ENCODE peak calls at places on chromosomes 2 and 18, in eight cellular contexts. F is thyroid gland, A is cardiac muscle cell, N is EH, E is PC-9, D is GM23248, W is DMS153, M is LHCN-M2. X is an unnamed sample.

GRCh38 chr2:181790716-181791649 is 100.5 kb upstream of the ITPRID2 start:
- DNase-seq in A (peak), W (no peak), M (peak), D (peak), F (no peak), N (peak), E (peak), X (peak)

GRCh38 chr18:40413160-40413559 is 1541.9 kb upstream of the PIK3C3 start:
- DNase-seq in A (peak), F (peak), W (peak), D (peak), M (no peak), E (no peak), N (peak), X (no peak)

GRCh38 chr18:24395049-24395780 is 2.4 kb downstream of the OSBPL1A start:
- DNase-seq in W (no peak), D (peak), F (no peak), A (no peak), M (peak), E (no peak), N (peak), X (no peak)

GRCh38 chr2:152263902-152264301 is 71.1 kb upstream of the FMNL2 start:
- DNase-seq in A (no peak), M (no peak), W (no peak), N (no peak), E (no peak), D (no peak), F (no peak), X (no peak)

GRCh38 chr2:28470759-28471158 is 25.1 kb upstream of the PLB1 start:
- DNase-seq in F (no peak), N (no peak), W (no peak), A (no peak), D (no peak), M (no peak), E (no peak), X (no peak)

GRCh38 chr18:58337688-58338087 is 291.2 kb downstream of the ALPK2 start:
- DNase-seq in N (peak), E (no peak), F (no peak), A (peak), M (no peak), W (no peak), D (no peak), X (no peak)

GRCh38 chr2:181892795-181893435 is 1.4 kb downstream of the ITPRID2 start:
- DNase-seq in E (no peak), M (peak), W (no peak), N (peak), A (peak), F (no peak), D (peak), X (no peak)

GRCh38 chr2:516131-516530 is 161.1 kb downstream of the TMEM18 start:
- DNase-seq in A (no peak), W (no peak), M (no peak), D (no peak), F (no peak), E (no peak), N (no peak), X (no peak)

GRCh38 chr2:159147687-159148086 is 138.8 kb downstream of the WDSUB1 start:
- DNase-seq in A (no peak), M (no peak), W (no peak), D (no peak), N (no peak), F (no peak), E (no peak), X (no peak)

GRCh38 chr18:79680100-79680879 is 687 bp downstream of the CTDP1 start:
- DNase-seq in W (no peak), D (peak), E (peak), A (peak), N (peak), F (peak), M (peak), X (no peak)

GRCh38 chr2:238513346-238513745 is 86.6 kb downstream of the ASB1 start:
- DNase-seq in F (peak), W (no peak), A (peak), M (peak), E (peak), D (peak), N (peak), X (peak)

GRCh38 chr2:29663266-29663665 is 258.1 kb downstream of the ALK start:
- DNase-seq in W (no peak), M (peak), D (peak), E (no peak), N (peak), A (peak), F (no peak), X (no peak)

GRCh38 chr18:34707670-34708069 is 2.4 kb upstream of the DTNA start:
- DNase-seq in N (peak), W (peak), E (peak), F (peak), A (peak), M (peak), D (peak), X (no peak)

GRCh38 chr2:38744399-38744780 is 6.8 kb downstream of the SRSF7 start:
- DNase-seq in N (no peak), W (no peak), A (no peak), D (no peak), E (no peak), F (no peak), M (no peak), X (no peak)

GRCh38 chr2:154608438-154608837 is 90.1 kb upstream of the KCNJ3 start:
- DNase-seq in N (no peak), D (no peak), W (no peak), F (no peak), E (no peak), A (no peak), M (no peak), X (no peak)

GRCh38 chr2:216765810-216766259 is 70.5 kb upstream of the IGFBP5 start:
- DNase-seq in A (no peak), F (peak), E (peak), M (no peak), N (no peak), D (no peak), W (peak), X (no peak)

GRCh38 chr2:67650292-67651133 is 253.4 kb downstream of the ETAA1 start:
- DNase-seq in E (peak), N (peak), A (peak), F (peak), W (no peak), M (peak), D (peak), X (peak)

GRCh38 chr2:113892004-113892740 is 2.3 kb downstream of the ACTR3 start:
- DNase-seq in A (no peak), F (no peak), D (no peak), E (no peak), W (no peak), M (no peak), N (no peak), X (no peak)

GRCh38 chr18:36933552-36933951 is 104.6 kb downstream of the KIAA1328 start:
- DNase-seq in D (no peak), N (no peak), M (no peak), E (no peak), F (no peak), A (no peak), W (no peak), X (no peak)

GRCh38 chr2:8352300-8352699 is 329.6 kb upstream of the ID2 start:
- DNase-seq in M (no peak), D (peak), N (no peak), F (no peak), E (no peak), A (peak), W (no peak), X (no peak)

GRCh38 chr18:41745166-41746049 is 209.6 kb upstream of the PIK3C3 start:
- DNase-seq in A (peak), W (peak), D (peak), N (peak), E (peak), M (peak), F (peak), X (peak)

GRCh38 chr2:232137748-232138147 is 176.2 kb downstream of the DIS3L2 start:
- DNase-seq in N (no peak), M (no peak), D (no peak), A (peak), W (peak), E (no peak), F (no peak), X (no peak)

GRCh38 chr18:34864836-34865497 is 154.9 kb downstream of the DTNA start:
- DNase-seq in A (no peak), E (no peak), D (no peak), N (no peak), W (no peak), F (no peak), M (no peak), X (no peak)

GRCh38 chr18:63079114-63079513 is 240.5 kb downstream of the BCL2 start:
- DNase-seq in E (no peak), D (no peak), A (no peak), N (no peak), W (no peak), F (no peak), M (no peak), X (peak)

GRCh38 chr2:58798787-58799186 is 557.7 kb upstream of the FANCL start:
- DNase-seq in W (no peak), F (no peak), A (no peak), E (no peak), D (no peak), N (no peak), M (no peak), X (no peak)

GRCh38 chr2:240237609-240238151 is 97.2 kb upstream of the OTOS start:
- DNase-seq in N (peak), E (no peak), D (peak), F (no peak), W (no peak), M (peak), A (peak), X (no peak)

GRCh38 chr2:58553937-58554336 is 312.8 kb upstream of the FANCL start:
- DNase-seq in W (no peak), E (no peak), A (peak), D (peak), N (peak), M (no peak), F (peak), X (peak)

GRCh38 chr2:154143105-154143504 is 271.4 kb downstream of the GALNT13 start:
- DNase-seq in W (no peak), M (no peak), F (no peak), D (peak), N (no peak), A (no peak), E (no peak), X (no peak)

GRCh38 chr2:106057206-106057605 is 136.9 kb downstream of the UXS1 start:
- DNase-seq in D (peak), F (no peak), W (no peak), A (no peak), E (no peak), N (no peak), M (no peak), X (no peak)

GRCh38 chr18:23257686-23258565 is 122.6 kb downstream of the CABLES1 start:
- DNase-seq in E (no peak), F (no peak), W (no peak), N (peak), M (peak), D (peak), A (peak), X (no peak)